ENCODE peak calls at places on chromosome 19, in five cellular contexts. T, H, A, V and Z are unnamed samples.

GRCh38 chr19:55032170-55032569 is 5.9 kb downstream of the GP6 start:
- DNase-seq in T (no peak), H (no peak), A (no peak), V (peak; percentile 15), Z (no peak)

GRCh38 chr19:40687525-40688016 is 2.9 kb downstream of the NUMBL start:
- DNase-seq in A (peak; percentile 82), T (no peak), H (no peak), V (no peak), Z (no peak)

GRCh38 chr19:51712461-51713081 is 11.2 kb downstream of the HAS1 start:
- DNase-seq in A (no peak), V (peak; percentile 68), H (no peak), T (no peak), Z (no peak)

GRCh38 chr19:51549533-51550324 is 18.3 kb upstream of the SIGLEC6 start:
- DNase-seq in A (no peak), V (no peak), H (no peak), T (no peak), Z (no peak)

GRCh38 chr19:45577111-45577905 is 7.3 kb downstream of the OPA3 start:
- DNase-seq in T (no peak), A (peak; percentile 60), H (no peak), V (no peak), Z (no peak)

GRCh38 chr19:45179063-45179847 is 671 bp downstream of the BLOC1S3 start:
- DNase-seq in V (peak; percentile 26), T (no peak), A (peak; percentile 42), H (no peak), Z (no peak)

GRCh38 chr19:35395762-35396199 is 24.9 kb downstream of the GPR42 start:
- DNase-seq in H (no peak), T (no peak), V (no peak), A (peak; percentile 20), Z (no peak)

GRCh38 chr19:58218899-58219298 is 9.8 kb upstream of the ZNF544 start:
- DNase-seq in A (no peak), T (no peak), V (peak; percentile 43), H (no peak), Z (peak; percentile 20)

GRCh38 chr19:6723108-6723618 is 2.7 kb upstream of the C3 start:
- DNase-seq in A (no peak), T (no peak), H (no peak), V (peak; percentile 34), Z (no peak)

GRCh38 chr19:43444531-43445340 is 20.7 kb downstream of the LYPD3 start:
- DNase-seq in T (no peak), V (no peak), H (no peak), A (no peak), Z (no peak)

GRCh38 chr19:35306473-35307246 is 14.7 kb downstream of the MAG start:
- DNase-seq in T (no peak), V (peak; percentile 23), A (no peak), H (no peak), Z (no peak)

GRCh38 chr19:27657271-27658051 is 1555.5 kb downstream of the UQCRFS1 start:
- DNase-seq in H (no peak), T (no peak), V (no peak), A (no peak), Z (no peak)

GRCh38 chr19:49746206-49746958 is 16.7 kb downstream of the TSKS start:
- DNase-seq in T (no peak), A (peak; percentile 41), V (peak; percentile 79), H (peak; percentile 57), Z (peak; percentile 70)

GRCh38 chr19:1851581-1852293 is 3.5 kb upstream of the REXO1 start:
- DNase-seq in A (no peak), V (peak; percentile 88), H (peak; percentile 83), T (no peak), Z (no peak)

GRCh38 chr19:7368456-7368855 is 19.7 kb downstream of the ARHGEF18 start:
- DNase-seq in A (peak; percentile 64), V (no peak), T (no peak), H (no peak), Z (no peak)

GRCh38 chr19:49688531-49689132 is 762 bp upstream of the ADM5 start:
- DNase-seq in A (no peak), V (no peak), H (no peak), T (no peak), Z (peak; percentile 70)

GRCh38 chr19:55694241-55694655 is 19.2 kb downstream of the EPN1 start:
- DNase-seq in H (no peak), A (peak; percentile 66), T (no peak), V (no peak), Z (no peak)

GRCh38 chr19:20072936-20073335 is 4.9 kb upstream of the ZNF90 start:
- DNase-seq in H (no peak), A (no peak), T (no peak), V (no peak), Z (no peak)

DNA sequence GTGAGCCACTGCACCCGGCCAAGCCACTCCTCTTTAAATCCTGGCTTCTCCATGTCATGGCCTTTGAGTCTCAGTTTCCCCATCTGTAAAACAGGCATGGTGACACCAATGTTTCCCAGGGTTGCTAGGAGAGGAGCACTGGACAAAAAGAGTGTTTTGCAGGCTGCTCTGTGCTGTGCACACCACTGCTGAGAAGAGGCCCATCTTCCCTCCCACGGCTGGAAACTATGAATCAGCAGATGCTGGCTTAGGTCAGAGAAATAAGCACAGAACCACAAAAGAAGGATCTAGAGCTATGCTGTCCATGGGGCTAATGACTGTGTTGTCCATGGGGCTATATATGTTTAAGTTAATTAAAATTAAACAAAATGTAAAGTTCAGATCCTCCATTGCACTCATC is 37.2 kb downstream of the TSHZ3 start:
- DNase-seq in V (no peak), A (no peak), T (no peak), H (no peak), Z (no peak)
- H3K27ac ChIP-seq in V (no peak overlapping the region), A (no peak overlapping the region), T (no peak overlapping the region), H (no peak overlapping the region), Z (no peak overlapping the region)

GRCh38 chr19:16461630-16462051 is 10.1 kb downstream of the EPS15L1 start:
- DNase-seq in H (no peak), V (no peak), T (no peak), A (no peak), Z (no peak)

GRCh38 chr19:16460454-16460853 is 11.3 kb downstream of the EPS15L1 start:
- DNase-seq in V (no peak), T (no peak), H (no peak), A (no peak), Z (no peak)

GRCh38 chr19:16463991-16464575 is 7.7 kb downstream of the EPS15L1 start:
- DNase-seq in T (no peak), H (no peak), A (no peak), V (no peak), Z (no peak)

GRCh38 chr19:16463341-16463990 is 8.3 kb downstream of the EPS15L1 start:
- DNase-seq in V (no peak), A (no peak), H (no peak), T (no peak), Z (no peak)

GRCh38 chr19:16462757-16463250 is 9.0 kb downstream of the EPS15L1 start:
- DNase-seq in H (no peak), T (no peak), A (peak; percentile 26), V (no peak), Z (no peak)
- H3K27ac ChIP-seq in H (no peak overlapping the region), T (no peak overlapping the region), A (no peak overlapping the region), V (no peak overlapping the region), Z (no peak overlapping the region)

GRCh38 chr19:12162882-12163806 is at the start of gene ZNF136:
- DNase-seq in H (peak; percentile 90), V (peak; percentile 97), A (peak; percentile 96), T (peak; percentile 63), Z (peak; percentile 96)
- H3K27ac ChIP-seq in H (peak within 1 kb of the TSS; percentile 90), V (peak within 1 kb of the TSS; percentile 90), A (peak within 1 kb of the TSS; percentile 94), T (peak within 1 kb of the TSS; percentile 75), Z (peak within 1 kb of the TSS; percentile 93)

GRCh38 chr19:48480151-48480475 is 10.9 kb downstream of the CYTH2 start:
- DNase-seq in V (peak; percentile 81), H (peak; percentile 40), A (peak; percentile 57), T (no peak), Z (peak; percentile 35)

GRCh38 chr19:48480476-48481190 is 11.5 kb downstream of the CYTH2 start:
- DNase-seq in A (peak; percentile 55), H (peak; percentile 68), V (peak; percentile 48), T (no peak), Z (peak; percentile 52)

GRCh38 chr19:48478339-48479061 is 9.3 kb downstream of the CYTH2 start:
- DNase-seq in T (no peak), A (no peak), V (no peak), H (no peak), Z (no peak)

GRCh38 chr19:48481191-48481500 is 12.0 kb downstream of the CYTH2 start:
- DNase-seq in T (no peak), A (no peak), H (no peak), V (no peak), Z (no peak)

GRCh38 chr19:48479686-48480085 is 10.5 kb downstream of the CYTH2 start:
- DNase-seq in H (no peak), A (no peak), V (no peak), T (no peak), Z (no peak)
- H3K27ac ChIP-seq in H (no peak overlapping the region), A (peak overlapping the region; percentile 86), V (peak overlapping the region; percentile 60), T (no peak overlapping the region), Z (no peak overlapping the region)

GRCh38 chr19:41994994-41995958 is 1.2 kb upstream of the ATP1A3 start:
- DNase-seq in V (no peak), H (no peak), T (no peak), A (no peak), Z (no peak)

GRCh38 chr19:41997121-41997850 is 3.3 kb upstream of the ATP1A3 start:
- DNase-seq in A (peak; percentile 32), H (peak; percentile 35), T (no peak), V (peak; percentile 64), Z (no peak)

GRCh38 chr19:41995959-41996797 is 2.1 kb upstream of the ATP1A3 start:
- DNase-seq in V (peak; percentile 58), T (no peak), A (no peak), H (no peak), Z (no peak)

GRCh38 chr19:41993612-41994483 is at the start of gene ATP1A3:
- DNase-seq in T (no peak), V (peak; percentile 80), H (peak; percentile 63), A (peak; percentile 52), Z (peak; percentile 39)

DNA sequence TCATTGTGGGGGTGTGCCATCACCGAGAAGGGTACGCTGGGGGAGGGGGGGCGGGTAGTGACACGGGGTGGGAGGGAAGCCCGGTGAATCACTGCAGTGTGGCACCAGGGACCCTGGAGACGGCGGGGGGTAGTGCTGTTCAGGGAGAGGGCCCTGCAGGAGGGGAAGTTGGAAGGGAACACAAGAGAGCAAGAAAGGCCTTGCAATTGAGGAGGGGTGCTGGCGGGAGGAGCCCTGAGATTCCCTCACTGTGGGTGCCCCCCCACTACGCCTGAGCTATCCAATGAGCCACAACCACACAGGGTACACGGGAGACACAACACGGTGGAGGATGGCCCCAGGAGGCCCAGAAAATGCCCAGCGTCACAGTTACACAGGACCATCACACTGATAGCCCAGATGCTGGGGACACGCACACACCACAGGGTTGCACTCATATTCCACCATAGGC is 516 bp upstream of the ATP1A3 start:
- DNase-seq in V (peak; percentile 32), H (no peak), A (no peak), T (no peak), Z (no peak)
- H3K27ac ChIP-seq in V (no peak overlapping the region), H (no peak overlapping the region), A (no peak overlapping the region), T (no peak overlapping the region), Z (no peak overlapping the region)

GRCh38 chr19:14383898-14384669 is 2.8 kb downstream of the ADGRE5 start:
- DNase-seq in H (no peak), T (no peak), V (peak; percentile 66), A (peak; percentile 60), Z (no peak)
- H3K27ac ChIP-seq in H (peak overlapping the region; percentile 99), T (peak overlapping the region; percentile 53), V (peak overlapping the region; percentile 84), A (peak overlapping the region; percentile 99), Z (no peak overlapping the region)

GRCh38 chr19:39152066-39152465 is 26.5 kb downstream of the PAK4 start:
- DNase-seq in H (no peak), V (no peak), T (no peak), A (no peak), Z (no peak)
- H3K27ac ChIP-seq in H (no peak overlapping the region), V (no peak overlapping the region), T (no peak overlapping the region), A (no peak overlapping the region), Z (no peak overlapping the region)